ENCODE peak calls at places on chromosomes 12 and 14, in six cellular contexts. M is Peyer's patch, X is Caki2, G is EH, F is hippocampal formation, R is hepatic stellate cell. B is an unnamed sample.
A peak's percentile ranks its signal among the peaks of the same experiment; 100 is the strongest.

GRCh38 chr14:102234331-102235264 is 70.4 kb downstream of the MOK start:
- DNase-seq in M (no peak), X (no peak), G (no peak), F (no peak), R (no peak), B (no peak)

GRCh38 chr12:110744697-110745264 is 2.1 kb upstream of the PPP1CC start:
- DNase-seq in M (no peak), X (peak; percentile 26), G (peak; percentile 32), F (no peak), R (no peak), B (peak; percentile 24)

GRCh38 chr12:115135800-115136211 is 451.8 kb upstream of the TBX3 start:
- DNase-seq in M (no peak), X (peak; percentile 5), G (peak; percentile 97), F (peak; percentile 58), R (peak; percentile 71), B (no peak)

GRCh38 chr12:63918788-63919300 is 74.3 kb downstream of the SRGAP1 start:
- DNase-seq in M (no peak), X (peak; percentile 99), G (peak; percentile 98), F (no peak), R (peak; percentile 61), B (peak; percentile 83)

GRCh38 chr12:57755454-57756372 is 810 bp downstream of the MARCHF9 start:
- DNase-seq in M (peak; percentile 49), X (no peak), G (no peak), F (no peak), R (peak; percentile 61), B (no peak)

GRCh38 chr12:49895773-49896172 is 7.9 kb downstream of the FAIM2 start:
- DNase-seq in M (no peak), X (no peak), G (no peak), F (no peak), R (no peak), B (no peak)

GRCh38 chr14:69543341-69544249 is 31.1 kb downstream of the CCDC177 start:
- DNase-seq in M (peak; percentile 18), X (peak; percentile 14), G (peak; percentile 87), F (no peak), R (peak; percentile 63), B (peak; percentile 71)

GRCh38 chr12:66637693-66638301 is 41.1 kb downstream of the GRIP1 start:
- DNase-seq in M (no peak), X (no peak), G (no peak), F (no peak), R (no peak), B (no peak)

GRCh38 chr14:35390577-35391387 is 13.8 kb downstream of the NFKBIA start:
- DNase-seq in M (no peak), X (peak; percentile 74), G (peak; percentile 64), F (no peak), R (peak; percentile 40), B (peak; percentile 59)

GRCh38 chr12:19002192-19002591 is 127.3 kb upstream of the PLEKHA5 start:
- DNase-seq in M (no peak), X (no peak), G (no peak), F (no peak), R (no peak), B (no peak)

GRCh38 chr12:80781313-80781712 is 64.6 kb downstream of the MYF5 start:
- DNase-seq in M (no peak), X (no peak), G (no peak), F (no peak), R (no peak), B (no peak)

GRCh38 chr14:86777950-86778602 is 1214.9 kb downstream of the GALC start:
- DNase-seq in M (no peak), X (peak; percentile 49), G (peak; percentile 85), F (no peak), R (no peak), B (peak; percentile 23)

GRCh38 chr14:31510222-31510621 is 22.4 kb upstream of the GPR33 start:
- DNase-seq in M (no peak), X (peak; percentile 3), G (peak; percentile 15), F (no peak), R (no peak), B (no peak)

GRCh38 chr14:104367811-104368750 is 211.5 kb upstream of the C14orf180 start:
- DNase-seq in M (no peak), X (no peak), G (no peak), F (no peak), R (no peak), B (no peak)

GRCh38 chr12:131082795-131083194 is 129.1 kb downstream of the ADGRD1 start:
- DNase-seq in M (no peak), X (no peak), G (no peak), F (no peak), R (no peak), B (no peak)

GRCh38 chr14:92844220-92844619 is 50.1 kb downstream of the GOLGA5 start:
- DNase-seq in M (no peak), X (peak; percentile 11), G (peak; percentile 5), F (no peak), R (no peak), B (no peak)

GRCh38 chr14:74695406-74695805 is 17.5 kb downstream of the AREL1 start:
- DNase-seq in M (no peak), X (no peak), G (no peak), F (no peak), R (no peak), B (no peak)

GRCh38 chr14:30153662-30154061 is 226.0 kb upstream of the PRKD1 start:
- DNase-seq in M (no peak), X (no peak), G (no peak), F (no peak), R (no peak), B (no peak)

GRCh38 chr14:92900660-92901059 is 22.3 kb upstream of the CHGA start:
- DNase-seq in M (no peak), X (no peak), G (no peak), F (no peak), R (no peak), B (peak; percentile 10)

GRCh38 chr12:84913151-84913550 is 552 bp upstream of the SLC6A15 start:
- DNase-seq in M (no peak), X (no peak), G (no peak), F (no peak), R (no peak), B (no peak)

GRCh38 chr12:107402041-107403022 is 283.3 kb upstream of the PWP1 start:
- DNase-seq in M (peak; percentile 32), X (peak; percentile 58), G (peak; percentile 64), F (no peak), R (peak; percentile 15), B (peak; percentile 72)

GRCh38 chr12:64030155-64030554 is 185.7 kb downstream of the SRGAP1 start:
- DNase-seq in M (no peak), X (no peak), G (no peak), F (no peak), R (no peak), B (no peak)

GRCh38 chr12:45681469-45681868 is 48.0 kb upstream of the ARID2 start:
- DNase-seq in M (no peak), X (no peak), G (no peak), F (no peak), R (no peak), B (no peak)

GRCh38 chr14:73753887-73754880 is 40.0 kb upstream of the PNMA1 start:
- DNase-seq in M (peak; percentile 81), X (no peak), G (peak; percentile 56), F (peak; percentile 58), R (no peak), B (no peak)

GRCh38 chr12:132669166-132669879 is 17.8 kb downstream of the POLE start:
- DNase-seq in M (no peak), X (no peak), G (no peak), F (no peak), R (no peak), B (no peak)

GRCh38 chr12:29070309-29070708 is 78.8 kb upstream of the FAR2 start:
- DNase-seq in M (no peak), X (no peak), G (no peak), F (no peak), R (no peak), B (no peak)

GRCh38 chr14:37172024-37172869 is at the start of gene SLC25A21:
- DNase-seq in M (no peak), X (peak; percentile 84), G (peak; percentile 74), F (peak; percentile 77), R (peak; percentile 88), B (peak; percentile 37)

GRCh38 chr12:122420471-122421262 is 1.8 kb downstream of the CLIP1 start:
- DNase-seq in M (no peak), X (no peak), G (no peak), F (no peak), R (no peak), B (no peak)

GRCh38 chr12:29889737-29890136 is 106.0 kb upstream of the TMTC1 start:
- DNase-seq in M (no peak), X (peak; percentile 8), G (peak; percentile 1), F (peak; percentile 3), R (no peak), B (no peak)

GRCh38 chr12:2487278-2487677 is 307.5 kb upstream of the FKBP4 start:
- DNase-seq in M (no peak), X (no peak), G (no peak), F (no peak), R (no peak), B (no peak)

GRCh38 chr14:23365353-23366162 is 586 bp upstream of the EFS start:
- DNase-seq in M (no peak), X (no peak), G (peak; percentile 21), F (peak; percentile 61), R (peak; percentile 41), B (no peak)

GRCh38 chr14:55448146-55448614 is 7.8 kb upstream of the TBPL2 start:
- DNase-seq in M (no peak), X (peak; percentile 98), G (peak; percentile 98), F (no peak), R (peak; percentile 68), B (peak; percentile 83)

GRCh38 chr12:105334001-105334400 is 3.5 kb downstream of the C12orf75 start:
- DNase-seq in M (no peak), X (no peak), G (peak; percentile 91), F (no peak), R (peak; percentile 38), B (no peak)

GRCh38 chr14:99270491-99271287 is 1.3 kb downstream of the BCL11B start:
- DNase-seq in M (no peak), X (no peak), G (no peak), F (no peak), R (no peak), B (no peak)

GRCh38 chr14:69580009-69580577 is 5.4 kb upstream of the CCDC177 start:
- DNase-seq in M (no peak), X (no peak), G (peak; percentile 58), F (peak; percentile 4), R (peak; percentile 39), B (no peak)

GRCh38 chr12:87953257-87953860 is 75.8 kb downstream of the C12orf50 start:
- DNase-seq in M (no peak), X (peak; percentile 16), G (peak; percentile 24), F (no peak), R (peak; percentile 23), B (peak; percentile 39)

GRCh38 chr14:53517276-53517960 is 364.3 kb upstream of the DDHD1 start:
- DNase-seq in M (no peak), X (no peak), G (peak; percentile 73), F (no peak), R (no peak), B (no peak)

B was measured in RCC 7860.